ENCODE peak calls at places on chromosomes 13 and 19, in four cellular contexts. One of them, this sample, is unnamed.

GRCh38 chr19:29001006-29001921 is 211.7 kb downstream of the UQCRFS1 start:
- DNase-seq in HCT116: no peak
- DNase-seq in tibial nerve: no peak
- DNase-seq in adrenal gland: no peak
- DNase-seq in this sample: no peak

GRCh38 chr13:111217661-111218060 is 102.6 kb downstream of the ARHGEF7 start:
- DNase-seq in HCT116: no peak
- DNase-seq in tibial nerve: no peak
- DNase-seq in adrenal gland: peak; percentile 85
- DNase-seq in this sample: no peak

GRCh38 chr19:33503791-33504444 is 17.7 kb downstream of the PEPD start:
- DNase-seq in HCT116: no peak
- DNase-seq in tibial nerve: no peak
- DNase-seq in adrenal gland: no peak
- DNase-seq in this sample: no peak

GRCh38 chr13:76809369-76809768 is 76.8 kb downstream of the KCTD12 start:
- DNase-seq in HCT116: no peak
- DNase-seq in tibial nerve: no peak
- DNase-seq in adrenal gland: no peak
- DNase-seq in this sample: no peak

GRCh38 chr19:33288666-33289065 is 13.7 kb downstream of the CEBPA start:
- DNase-seq in HCT116: no peak
- DNase-seq in tibial nerve: no peak
- DNase-seq in adrenal gland: no peak
- DNase-seq in this sample: no peak

GRCh38 chr13:105773887-105774538 is 761.4 kb downstream of the EFNB2 start:
- DNase-seq in HCT116: peak; percentile 63
- DNase-seq in tibial nerve: no peak
- DNase-seq in adrenal gland: no peak
- DNase-seq in this sample: no peak

GRCh38 chr19:44401108-44401786 is at the start of gene ZNF285:
- DNase-seq in HCT116: no peak
- DNase-seq in tibial nerve: peak; percentile 67
- DNase-seq in adrenal gland: peak; percentile 98
- DNase-seq in this sample: peak; percentile 86

GRCh38 chr19:36489920-36490415 is 607 bp upstream of the ZNF566 start:
- DNase-seq in HCT116: no peak
- DNase-seq in tibial nerve: peak; percentile 17
- DNase-seq in adrenal gland: peak; percentile 94
- DNase-seq in this sample: peak; percentile 91

GRCh38 chr19:32651729-32652140 is 23.2 kb downstream of the ANKRD27 start:
- DNase-seq in HCT116: no peak
- DNase-seq in tibial nerve: no peak
- DNase-seq in adrenal gland: peak; percentile 63
- DNase-seq in this sample: no peak

GRCh38 chr19:30695171-30695875 is 323.1 kb downstream of the ZNF536 start:
- DNase-seq in HCT116: no peak
- DNase-seq in tibial nerve: no peak
- DNase-seq in adrenal gland: peak; percentile 44
- DNase-seq in this sample: no peak

GRCh38 chr19:47483800-47484690 is at the start of gene KPTN:
- DNase-seq in HCT116: peak; percentile 86
- DNase-seq in tibial nerve: peak; percentile 71
- DNase-seq in adrenal gland: peak; percentile 95
- DNase-seq in this sample: peak; percentile 81

GRCh38 chr13:48318714-48319457 is 15.3 kb downstream of the RB1 start:
- DNase-seq in HCT116: no peak
- DNase-seq in tibial nerve: no peak
- DNase-seq in adrenal gland: no peak
- DNase-seq in this sample: peak; percentile 62

GRCh38 chr13:92303428-92303827 is 905.0 kb downstream of the GPC5 start:
- DNase-seq in HCT116: no peak
- DNase-seq in tibial nerve: no peak
- DNase-seq in adrenal gland: no peak
- DNase-seq in this sample: no peak

GRCh38 chr19:29113838-29114237 is 99.1 kb downstream of the UQCRFS1 start:
- DNase-seq in HCT116: no peak
- DNase-seq in tibial nerve: no peak
- DNase-seq in adrenal gland: peak; percentile 17
- DNase-seq in this sample: no peak

GRCh38 chr19:57363734-57364181 is 407 bp downstream of the TRAPPC2B start:
- DNase-seq in HCT116: no peak
- DNase-seq in tibial nerve: no peak
- DNase-seq in adrenal gland: peak; percentile 61
- DNase-seq in this sample: peak; percentile 17

GRCh38 chr19:14113762-14114414 is 3.7 kb downstream of the PRKACA start:
- DNase-seq in HCT116: peak; percentile 87
- DNase-seq in tibial nerve: no peak
- DNase-seq in adrenal gland: peak; percentile 75
- DNase-seq in this sample: no peak

GRCh38 chr13:51284339-51284738 is 55.2 kb upstream of the SERPINE3 start:
- DNase-seq in HCT116: no peak
- DNase-seq in tibial nerve: no peak
- DNase-seq in adrenal gland: no peak
- DNase-seq in this sample: no peak

GRCh38 chr19:19319725-19320361 is 466 bp downstream of the SUGP1 start:
- DNase-seq in HCT116: no peak
- DNase-seq in tibial nerve: no peak
- DNase-seq in adrenal gland: no peak
- DNase-seq in this sample: no peak

GRCh38 chr13:50319603-50320296 is 304.5 kb downstream of the KCNRG start:
- DNase-seq in HCT116: no peak
- DNase-seq in tibial nerve: no peak
- DNase-seq in adrenal gland: no peak
- DNase-seq in this sample: no peak

GRCh38 chr19:2540646-2541454 is 64.9 kb downstream of the GADD45B start:
- DNase-seq in HCT116: peak; percentile 90
- DNase-seq in tibial nerve: peak; percentile 73
- DNase-seq in adrenal gland: peak; percentile 93
- DNase-seq in this sample: peak; percentile 81

GRCh38 chr19:33302175-33302973 is at the start of gene CEBPA:
- DNase-seq in HCT116: peak; percentile 70
- DNase-seq in tibial nerve: peak; percentile 53
- DNase-seq in adrenal gland: no peak
- DNase-seq in this sample: peak; percentile 51

GRCh38 chr13:60121288-60121687 is 42.4 kb downstream of the DIAPH3 start:
- DNase-seq in HCT116: no peak
- DNase-seq in tibial nerve: no peak
- DNase-seq in adrenal gland: no peak
- DNase-seq in this sample: no peak

GRCh38 chr19:38862321-38863059 is 12.7 kb upstream of the HNRNPL start:
- DNase-seq in HCT116: no peak
- DNase-seq in tibial nerve: no peak
- DNase-seq in adrenal gland: peak; percentile 92
- DNase-seq in this sample: no peak

GRCh38 chr13:113220877-113221276 is 11.5 kb downstream of the CUL4A start:
- DNase-seq in HCT116: no peak
- DNase-seq in tibial nerve: no peak
- DNase-seq in adrenal gland: no peak
- DNase-seq in this sample: no peak

GRCh38 chr13:110197041-110197440 is 109.9 kb downstream of the COL4A1 start:
- DNase-seq in HCT116: no peak
- DNase-seq in tibial nerve: no peak
- DNase-seq in adrenal gland: no peak
- DNase-seq in this sample: no peak

GRCh38 chr13:67742478-67742877 is 512.3 kb upstream of the PCDH9 start:
- DNase-seq in HCT116: no peak
- DNase-seq in tibial nerve: no peak
- DNase-seq in adrenal gland: no peak
- DNase-seq in this sample: no peak

GRCh38 chr19:35266149-35266903 is 2.4 kb upstream of the USF2 start:
- DNase-seq in HCT116: no peak
- DNase-seq in tibial nerve: peak; percentile 13
- DNase-seq in adrenal gland: peak; percentile 64
- DNase-seq in this sample: peak; percentile 49

GRCh38 chr13:21573920-21574712 is 29.9 kb downstream of the MICU2 start:
- DNase-seq in HCT116: no peak
- DNase-seq in tibial nerve: no peak
- DNase-seq in adrenal gland: no peak
- DNase-seq in this sample: no peak

DNA sequence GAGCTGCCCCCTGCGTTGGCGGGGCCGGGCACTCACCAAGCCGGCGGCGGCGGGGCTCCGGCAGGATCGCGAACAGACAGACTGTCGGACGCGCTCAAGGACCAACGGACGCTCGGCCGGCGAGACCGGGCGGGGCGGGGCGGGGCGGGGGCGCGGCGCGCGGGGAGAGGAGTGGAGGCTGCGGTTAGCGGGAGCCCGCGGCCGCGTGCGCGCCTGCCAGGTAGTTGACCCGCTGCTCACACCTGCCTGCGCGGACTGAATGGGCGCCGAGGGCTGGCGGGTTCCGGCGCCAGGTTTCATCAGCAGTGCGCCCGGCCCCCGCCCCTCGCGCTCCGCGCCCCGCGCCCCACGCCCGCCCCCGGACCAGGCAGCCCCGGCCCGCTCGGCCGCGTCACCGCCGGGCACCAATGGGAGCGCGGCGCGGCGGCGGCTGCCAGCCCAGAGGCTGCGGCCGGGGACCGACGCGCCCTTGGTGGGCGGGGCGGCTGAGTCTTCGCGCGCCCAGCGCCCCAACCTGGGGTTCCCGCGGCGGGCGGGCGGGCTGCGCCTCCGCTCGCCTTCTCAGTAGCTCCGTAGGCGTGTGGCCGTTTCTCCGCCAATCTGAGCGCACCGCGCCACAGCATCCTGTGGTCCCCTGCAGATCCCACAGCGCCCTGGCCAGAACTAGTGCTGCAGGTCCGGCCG is at the start of gene SLC7A1:
- DNase-seq in HCT116: peak; percentile 59
- DNase-seq in tibial nerve: peak; percentile 44
- DNase-seq in adrenal gland: peak; percentile 84
- DNase-seq in this sample: peak; percentile 75
- TF ChIP-seq POLR2A in HCT116: no peak
- TF ChIP-seq POLR2A in tibial nerve: peak; percentile 12
- TF ChIP-seq POLR2A in adrenal gland: no peak
- TF ChIP-seq POLR2A in this sample: no peak

DNA sequence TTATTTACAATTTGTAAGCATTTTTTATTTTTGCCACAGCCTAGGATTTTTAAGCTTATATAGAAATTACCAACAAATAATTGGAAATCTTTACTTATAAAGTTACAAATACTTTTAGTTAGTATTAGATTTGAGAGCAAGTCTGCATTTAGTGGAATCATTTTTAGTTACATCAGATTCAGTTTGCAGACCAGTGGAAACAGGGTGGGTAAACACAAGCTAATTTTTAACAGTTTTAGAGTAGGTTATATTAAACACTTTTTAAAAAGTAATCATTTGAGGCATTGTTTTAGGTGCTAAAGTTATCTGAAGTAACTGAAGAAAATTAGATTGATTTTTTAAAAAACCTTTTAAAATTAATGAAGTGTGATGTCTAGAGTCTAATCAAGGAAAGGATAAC is 66.3 kb downstream of the NDFIP2 start:
- DNase-seq in HCT116: no peak
- DNase-seq in tibial nerve: no peak
- DNase-seq in adrenal gland: no peak
- DNase-seq in this sample: no peak
- H3K4me1 ChIP-seq in HCT116: no peaks in the 10 kb centered on the region
- H3K4me1 ChIP-seq in tibial nerve: peaks cover 5% of the 10 kb centered on the region
- H3K4me1 ChIP-seq in adrenal gland: no peaks in the 10 kb centered on the region
- H3K4me1 ChIP-seq in this sample: no peaks in the 10 kb centered on the region

GRCh38 chr13:41411536-41411935 is 45.8 kb upstream of the RGCC start:
- DNase-seq in HCT116: peak; percentile 23
- DNase-seq in tibial nerve: no peak
- DNase-seq in adrenal gland: peak; percentile 56
- DNase-seq in this sample: no peak
- TF ChIP-seq CTCF in HCT116: peak; percentile 24
- TF ChIP-seq CTCF in tibial nerve: peak; percentile 18
- TF ChIP-seq CTCF in adrenal gland: no peak
- TF ChIP-seq CTCF in this sample: no peak

GRCh38 chr19:1406496-1406817 is 929 bp upstream of the DAZAP1 start:
- DNase-seq in HCT116: no peak
- DNase-seq in tibial nerve: no peak
- DNase-seq in adrenal gland: no peak
- DNase-seq in this sample: no peak

GRCh38 chr19:1407662-1408299 is 395 bp downstream of the DAZAP1 start:
- DNase-seq in HCT116: no peak
- DNase-seq in tibial nerve: no peak
- DNase-seq in adrenal gland: no peak
- DNase-seq in this sample: peak; percentile 64

GRCh38 chr19:1408300-1409203 is 1.2 kb downstream of the DAZAP1 start:
- DNase-seq in HCT116: no peak
- DNase-seq in tibial nerve: no peak
- DNase-seq in adrenal gland: peak; percentile 78
- DNase-seq in this sample: peak; percentile 39

GRCh38 chr19:1409204-1410005 is 2.0 kb downstream of the DAZAP1 start:
- DNase-seq in HCT116: no peak
- DNase-seq in tibial nerve: no peak
- DNase-seq in adrenal gland: no peak
- DNase-seq in this sample: no peak

GRCh38 chr19:1406818-1407661 is at the start of gene DAZAP1:
- DNase-seq in HCT116: peak; percentile 96
- DNase-seq in tibial nerve: peak; percentile 98
- DNase-seq in adrenal gland: peak; percentile 99
- DNase-seq in this sample: peak; percentile 100
- TF ChIP-seq POLR2A in HCT116: peak; percentile 75
- TF ChIP-seq POLR2A in tibial nerve: peak; percentile 54
- TF ChIP-seq POLR2A in adrenal gland: peak; percentile 62
- TF ChIP-seq POLR2A in this sample: peak; percentile 20

DNA sequence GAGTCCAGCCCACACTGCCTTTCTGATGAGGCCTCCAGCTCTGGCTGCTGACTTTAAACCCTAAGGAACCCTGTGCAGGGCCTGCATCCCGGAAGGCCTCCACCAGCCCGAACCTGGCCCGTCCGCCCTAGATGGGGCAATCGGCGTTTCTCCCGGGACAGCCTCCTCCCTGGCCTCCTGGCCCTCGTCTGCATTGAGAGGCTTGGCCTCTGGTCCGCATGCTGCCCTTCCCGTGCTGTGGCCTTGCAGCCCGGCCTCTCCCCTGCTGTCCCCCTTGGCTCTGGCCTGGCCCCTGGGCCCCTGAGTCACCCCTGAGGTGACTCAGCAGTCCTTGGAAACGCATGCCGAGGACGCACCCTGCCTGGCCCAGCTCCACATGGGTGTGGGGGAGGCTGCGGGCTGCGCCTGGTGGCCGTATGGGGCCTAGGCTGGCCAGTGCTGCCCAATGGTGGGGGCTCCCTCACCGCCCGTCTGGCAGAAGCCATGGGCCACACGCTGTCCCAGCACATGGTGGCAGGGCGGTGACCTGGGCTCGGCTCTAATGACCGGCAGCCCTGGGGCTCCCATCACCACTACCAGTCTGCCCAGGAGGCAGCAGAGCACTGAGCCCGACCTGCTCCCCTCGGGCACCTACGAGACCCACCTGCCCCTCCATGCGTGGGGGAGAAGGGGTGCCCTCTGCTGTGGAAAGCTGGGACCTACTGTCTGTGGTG is 25.7 kb downstream of the SH3GL1 start:
- DNase-seq in HCT116: peak; percentile 63
- DNase-seq in tibial nerve: peak; percentile 62
- DNase-seq in adrenal gland: peak; percentile 91
- DNase-seq in this sample: no peak
- H3K4me1 ChIP-seq in HCT116: peaks cover 75% of the 10 kb centered on the region
- H3K4me1 ChIP-seq in tibial nerve: peaks cover 100% of the 10 kb centered on the region
- H3K4me1 ChIP-seq in adrenal gland: peaks cover 92% of the 10 kb centered on the region
- H3K4me1 ChIP-seq in this sample: peaks cover 12% of the 10 kb centered on the region